ENCODE peak calls at places on chromosome 20, in four cellular contexts. One of them, this sample, is unnamed.

GRCh38 chr20:2872304-2873009 is 824 bp upstream of the PTPRA start:
- DNase-seq in WTC11: peak; percentile 77
- DNase-seq in SK-N-SH: peak; percentile 79
- DNase-seq in K562: peak; percentile 61
- DNase-seq in this sample: peak; percentile 63

GRCh38 chr20:48932375-48932941 is 10.9 kb downstream of the ARFGEF2 start:
- DNase-seq in WTC11: no peak
- DNase-seq in K562: no peak
- DNase-seq in SK-N-SH: no peak
- DNase-seq in this sample: peak; percentile 80

GRCh38 chr20:18443841-18444240 is 23.0 kb downstream of the DZANK1 start:
- DNase-seq in K562: no peak
- DNase-seq in WTC11: no peak
- DNase-seq in SK-N-SH: peak; percentile 13
- DNase-seq in this sample: no peak

GRCh38 chr20:32820000-32820697 is 395 bp downstream of the MAPRE1 start:
- DNase-seq in SK-N-SH: peak; percentile 93
- DNase-seq in K562: peak; percentile 92
- DNase-seq in WTC11: peak; percentile 70
- DNase-seq in this sample: peak; percentile 72

GRCh38 chr20:48957521-48957920 is 36.0 kb downstream of the ARFGEF2 start:
- DNase-seq in WTC11: no peak
- DNase-seq in SK-N-SH: no peak
- DNase-seq in K562: no peak
- DNase-seq in this sample: no peak

GRCh38 chr20:9617940-9618339 is 103.5 kb downstream of the LAMP5 start:
- DNase-seq in SK-N-SH: peak; percentile 34
- DNase-seq in K562: no peak
- DNase-seq in WTC11: peak; percentile 43
- DNase-seq in this sample: peak; percentile 58

GRCh38 chr20:35004051-35004725 is 48.5 kb downstream of the MYH7B start:
- DNase-seq in SK-N-SH: no peak
- DNase-seq in K562: no peak
- DNase-seq in WTC11: peak; percentile 8
- DNase-seq in this sample: no peak

GRCh38 chr20:32167552-32167951 is 40.0 kb downstream of the PLAGL2 start:
- DNase-seq in WTC11: no peak
- DNase-seq in K562: no peak
- DNase-seq in SK-N-SH: no peak
- DNase-seq in this sample: no peak

GRCh38 chr20:41268917-41269652 is 48.4 kb downstream of the ZHX3 start:
- DNase-seq in K562: no peak
- DNase-seq in SK-N-SH: no peak
- DNase-seq in WTC11: no peak
- DNase-seq in this sample: no peak

GRCh38 chr20:17617868-17618672 is 48.2 kb downstream of the DSTN start:
- DNase-seq in K562: no peak
- DNase-seq in SK-N-SH: peak; percentile 14
- DNase-seq in WTC11: peak; percentile 7
- DNase-seq in this sample: no peak

GRCh38 chr20:43460172-43460829 is 2.6 kb downstream of the SRSF6 start:
- DNase-seq in SK-N-SH: no peak
- DNase-seq in K562: no peak
- DNase-seq in WTC11: no peak
- DNase-seq in this sample: no peak

GRCh38 chr20:9331707-9332435 is 182.5 kb upstream of the LAMP5 start:
- DNase-seq in WTC11: no peak
- DNase-seq in K562: no peak
- DNase-seq in SK-N-SH: no peak
- DNase-seq in this sample: no peak

GRCh38 chr20:48667889-48668413 is 159.8 kb downstream of the PREX1 start:
- DNase-seq in SK-N-SH: no peak
- DNase-seq in K562: no peak
- DNase-seq in WTC11: no peak
- DNase-seq in this sample: peak; percentile 46

GRCh38 chr20:63059684-63060056 is 52.9 kb upstream of the BHLHE23 start:
- DNase-seq in WTC11: peak; percentile 5
- DNase-seq in K562: no peak
- DNase-seq in SK-N-SH: no peak
- DNase-seq in this sample: no peak

GRCh38 chr20:40860487-40860902 is 168.1 kb upstream of the TOP1 start:
- DNase-seq in SK-N-SH: no peak
- DNase-seq in K562: no peak
- DNase-seq in WTC11: no peak
- DNase-seq in this sample: no peak

GRCh38 chr20:38731738-38732113 is 7.4 kb downstream of the SLC32A1 start:
- DNase-seq in SK-N-SH: peak; percentile 32
- DNase-seq in K562: no peak
- DNase-seq in WTC11: no peak
- DNase-seq in this sample: no peak

GRCh38 chr20:63959699-63960075 is 3.5 kb upstream of the UCKL1 start:
- DNase-seq in K562: no peak
- DNase-seq in WTC11: no peak
- DNase-seq in SK-N-SH: no peak
- DNase-seq in this sample: no peak

GRCh38 chr20:16898433-16898832 is 150.3 kb downstream of the OTOR start:
- DNase-seq in SK-N-SH: no peak
- DNase-seq in K562: no peak
- DNase-seq in WTC11: no peak
- DNase-seq in this sample: no peak

GRCh38 chr20:24034820-24035219 is 46.2 kb upstream of the GGTLC1 start:
- DNase-seq in K562: no peak
- DNase-seq in WTC11: no peak
- DNase-seq in SK-N-SH: no peak
- DNase-seq in this sample: peak; percentile 78

GRCh38 chr20:13610205-13610604 is 28.5 kb downstream of the TASP1 start:
- DNase-seq in SK-N-SH: peak; percentile 9
- DNase-seq in K562: peak; percentile 8
- DNase-seq in WTC11: peak; percentile 47
- DNase-seq in this sample: peak; percentile 41

GRCh38 chr20:9359561-9360308 is 154.7 kb upstream of the LAMP5 start:
- DNase-seq in WTC11: peak; percentile 35
- DNase-seq in K562: no peak
- DNase-seq in SK-N-SH: peak; percentile 33
- DNase-seq in this sample: peak; percentile 67

GRCh38 chr20:48131581-48131980 is 346.3 kb upstream of the SULF2 start:
- DNase-seq in WTC11: no peak
- DNase-seq in SK-N-SH: no peak
- DNase-seq in K562: no peak
- DNase-seq in this sample: no peak

GRCh38 chr20:22403860-22404608 is 180.3 kb downstream of the FOXA2 start:
- DNase-seq in WTC11: no peak
- DNase-seq in K562: no peak
- DNase-seq in SK-N-SH: no peak
- DNase-seq in this sample: peak; percentile 77

GRCh38 chr20:1327827-1328679 is 886 bp downstream of the SDCBP2 start:
- DNase-seq in K562: no peak
- DNase-seq in SK-N-SH: no peak
- DNase-seq in WTC11: no peak
- DNase-seq in this sample: peak; percentile 79

GRCh38 chr20:58096880-58097813 is 131.3 kb downstream of the ANKRD60 start:
- DNase-seq in SK-N-SH: no peak
- DNase-seq in K562: no peak
- DNase-seq in WTC11: no peak
- DNase-seq in this sample: no peak

GRCh38 chr20:62287759-62288534 is 14.8 kb upstream of the ADRM1 start:
- DNase-seq in WTC11: no peak
- DNase-seq in K562: no peak
- DNase-seq in SK-N-SH: no peak
- DNase-seq in this sample: no peak

GRCh38 chr20:45963059-45964011 is 8.7 kb downstream of the ZNF335 start:
- DNase-seq in WTC11: no peak
- DNase-seq in K562: no peak
- DNase-seq in SK-N-SH: peak; percentile 56
- DNase-seq in this sample: peak; percentile 82
- TF ChIP-seq FOXJ3 in WTC11: no peak
- TF ChIP-seq FOXJ3 in K562: no peak
- TF ChIP-seq FOXJ3 in SK-N-SH: no peak
- TF ChIP-seq FOXJ3 in this sample: no peak

DNA sequence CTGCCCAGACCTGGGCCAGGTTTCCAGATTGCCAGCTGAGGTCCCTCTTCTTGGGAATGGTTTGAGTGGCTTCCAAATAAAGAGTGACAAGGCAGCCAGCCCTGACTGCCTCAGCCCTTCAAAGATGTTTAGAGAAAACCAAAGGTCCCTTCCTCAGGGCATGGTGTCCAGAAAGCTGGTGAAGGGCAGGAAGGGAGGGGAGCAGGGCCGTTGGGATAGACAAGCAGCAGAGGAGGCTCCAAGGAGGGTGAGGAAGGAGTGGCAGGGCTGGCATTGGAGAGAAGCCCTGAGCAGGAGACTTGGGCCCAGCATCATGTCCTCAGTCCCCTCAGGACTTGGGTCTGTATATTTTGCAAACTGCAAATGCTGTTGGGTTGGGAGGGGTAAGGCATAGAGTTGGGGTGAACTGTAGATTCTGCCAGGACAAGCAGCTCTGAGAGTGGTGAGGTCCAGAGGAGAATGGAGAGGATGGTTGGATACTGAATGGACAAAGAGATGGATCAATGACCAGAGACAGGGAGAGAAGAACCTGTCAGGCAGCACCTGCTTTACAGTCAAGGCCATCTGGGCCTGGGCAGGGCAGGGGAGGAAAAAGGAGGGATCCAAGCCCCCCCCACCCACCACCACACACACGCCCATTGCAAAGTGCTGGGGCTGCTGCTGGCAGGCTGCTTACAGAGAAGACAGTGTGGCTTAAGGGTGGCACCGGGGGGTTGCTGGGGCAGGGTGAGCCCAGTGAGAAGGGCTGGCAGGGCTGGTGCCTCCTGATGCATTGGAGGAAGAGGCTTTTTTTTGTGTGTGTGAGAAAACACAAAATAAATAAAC is 5.5 kb upstream of the DSN1 start:
- DNase-seq in K562: no peak
- DNase-seq in WTC11: no peak
- DNase-seq in SK-N-SH: no peak
- DNase-seq in this sample: no peak
- TF ChIP-seq FOXJ3 in K562: no peak
- TF ChIP-seq FOXJ3 in WTC11: no peak
- TF ChIP-seq FOXJ3 in SK-N-SH: no peak
- TF ChIP-seq FOXJ3 in this sample: no peak

GRCh38 chr20:4710106-4710475 is 11.6 kb upstream of the PRND start:
- DNase-seq in K562: no peak
- DNase-seq in SK-N-SH: no peak
- DNase-seq in WTC11: no peak
- DNase-seq in this sample: no peak

GRCh38 chr20:4708856-4709255 is 12.9 kb upstream of the PRND start:
- DNase-seq in WTC11: no peak
- DNase-seq in SK-N-SH: no peak
- DNase-seq in K562: no peak
- DNase-seq in this sample: no peak

GRCh38 chr20:4709261-4710105 is 12.2 kb upstream of the PRND start:
- DNase-seq in WTC11: no peak
- DNase-seq in SK-N-SH: no peak
- DNase-seq in K562: no peak
- DNase-seq in this sample: no peak

GRCh38 chr20:4713401-4713800 is 8.3 kb upstream of the PRND start:
- DNase-seq in WTC11: no peak
- DNase-seq in SK-N-SH: no peak
- DNase-seq in K562: no peak
- DNase-seq in this sample: no peak

GRCh38 chr20:4711511-4711910 is 10.2 kb upstream of the PRND start:
- DNase-seq in WTC11: no peak
- DNase-seq in K562: no peak
- DNase-seq in SK-N-SH: no peak
- DNase-seq in this sample: no peak
- TF ChIP-seq FOXJ3 in WTC11: no peak
- TF ChIP-seq FOXJ3 in K562: no peak
- TF ChIP-seq FOXJ3 in SK-N-SH: no peak
- TF ChIP-seq FOXJ3 in this sample: no peak

DNA sequence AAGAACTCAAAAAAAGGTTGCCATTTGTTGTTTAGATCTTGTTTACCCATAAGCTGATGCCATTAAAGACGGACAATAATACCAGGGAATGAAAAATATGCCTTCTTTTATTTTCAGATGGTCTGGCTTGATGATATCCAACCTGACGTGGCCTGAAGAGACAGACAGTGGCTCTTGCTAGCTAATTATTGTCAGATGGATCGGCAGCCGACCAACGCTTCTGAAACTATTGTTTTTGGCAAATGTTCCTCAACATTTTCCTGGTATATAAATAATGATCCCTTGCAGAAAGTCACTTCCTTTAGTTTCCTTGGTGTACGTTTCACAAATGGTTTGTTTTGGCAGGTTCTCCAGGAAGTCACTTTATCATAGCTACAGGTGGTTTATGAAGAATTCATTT is 290.9 kb upstream of the TSHZ2 start:
- DNase-seq in WTC11: no peak
- DNase-seq in K562: no peak
- DNase-seq in SK-N-SH: no peak
- DNase-seq in this sample: no peak
- TF ChIP-seq FOXJ3 in WTC11: no peak
- TF ChIP-seq FOXJ3 in K562: no peak
- TF ChIP-seq FOXJ3 in SK-N-SH: no peak
- TF ChIP-seq FOXJ3 in this sample: no peak